ENCODE peak calls at places on chromosomes 1 and 21, in six cellular contexts. M is GM03348; P is stimulated activated naive CD8-positive, alpha-beta T cell treated with anti-CD3 and anti-CD28 coated beads, Interleukin-15, Interleukin-2, amounts not matched to agents 100 U/mL and 50 U/mL, for 24 hours; X is amygdala; L is left lung; D is astrocyte of the cerebellum. G is an unnamed sample.

GRCh38 chr1:99818063-99818699 is 32.0 kb upstream of the AGL start:
- DNase-seq in M (peak; percentile 30), P (no peak), X (no peak), L (no peak), D (no peak), G (no peak)

GRCh38 chr1:91730781-91731732 is 154.9 kb downstream of the TGFBR3 start:
- DNase-seq in M (peak; percentile 60), P (peak; percentile 46), X (no peak), L (peak; percentile 58), D (no peak), G (no peak)

GRCh38 chr1:109503935-109504334 is 5.6 kb downstream of the AMIGO1 start:
- DNase-seq in M (no peak), P (no peak), X (no peak), L (no peak), D (no peak), G (no peak)

GRCh38 chr1:116737020-116737854 is 17.0 kb upstream of the CD2 start:
- DNase-seq in M (peak; percentile 87), P (peak; percentile 73), X (peak; percentile 4), L (no peak), D (peak; percentile 52), G (peak; percentile 34)

GRCh38 chr1:18919949-18920348 is 17.6 kb upstream of the ALDH4A1 start:
- DNase-seq in M (no peak), P (no peak), X (no peak), L (no peak), D (no peak), G (no peak)

GRCh38 chr21:40769231-40769630 is 77.7 kb downstream of the DSCAM start:
- DNase-seq in M (no peak), P (no peak), X (no peak), L (no peak), D (no peak), G (no peak)

GRCh38 chr1:156527584-156527983 is 27.0 kb upstream of the MEF2D start:
- DNase-seq in M (no peak), P (no peak), X (no peak), L (no peak), D (no peak), G (no peak)

GRCh38 chr1:89978763-89979162 is 16.1 kb upstream of the ZNF326 start:
- DNase-seq in M (peak; percentile 24), P (no peak), X (no peak), L (no peak), D (no peak), G (no peak)

GRCh38 chr1:234955107-234955731 is 173.4 kb downstream of the TOMM20 start:
- DNase-seq in M (no peak), P (peak; percentile 29), X (no peak), L (peak; percentile 87), D (no peak), G (no peak)

GRCh38 chr1:28329395-28330153 is 734 bp downstream of the MED18 start:
- DNase-seq in M (peak; percentile 19), P (peak; percentile 49), X (no peak), L (no peak), D (peak; percentile 32), G (no peak)

GRCh38 chr1:228471762-228472398 is 15.3 kb upstream of the RNF187 start:
- DNase-seq in M (peak; percentile 49), P (no peak), X (no peak), L (no peak), D (no peak), G (no peak)